ENCODE peak calls at places on chromosomes 5 and 9, in five cellular contexts. D is effector memory CD8-positive, alpha-beta T cell; C is T-helper 1 cell; Q is amniotic epithelial cell; B is RPMI7951. W is an unnamed sample.
A peak's percentile ranks its signal among the peaks of the same experiment; 100 is the strongest.

GRCh38 chr5:11334404-11334803 is 569.8 kb downstream of the CTNND2 start:
- DNase-seq in C (no peak), B (peak; percentile 5), D (no peak), Q (no peak), W (no peak)

GRCh38 chr5:1280177-1281037 is 14.5 kb downstream of the TERT start:
- DNase-seq in B (no peak), D (no peak), C (no peak), Q (no peak), W (no peak)

GRCh38 chr5:130747556-130747955 is 417.5 kb downstream of the HINT1 start:
- DNase-seq in C (no peak), B (no peak), Q (no peak), D (no peak), W (no peak)

GRCh38 chr5:101253096-101253495 is 350.0 kb upstream of the ST8SIA4 start:
- DNase-seq in B (no peak), D (no peak), Q (no peak), C (no peak), W (no peak)

GRCh38 chr5:84255318-84255717 is 129.4 kb downstream of the EDIL3 start:
- DNase-seq in C (no peak), B (peak; percentile 51), Q (peak; percentile 40), D (no peak), W (no peak)

GRCh38 chr9:96554801-96555566 is 64.7 kb downstream of the CDC14B start:
- DNase-seq in C (no peak), D (no peak), Q (peak; percentile 57), B (peak; percentile 72), W (no peak)

GRCh38 chr9:33458444-33458843 is 11.1 kb upstream of the AQP3 start:
- DNase-seq in D (peak; percentile 41), B (peak; percentile 61), C (peak; percentile 32), Q (peak; percentile 53), W (no peak)

GRCh38 chr5:129377504-129377903 is 82.6 kb upstream of the ADAMTS19 start:
- DNase-seq in D (no peak), C (no peak), Q (no peak), B (no peak), W (no peak)

GRCh38 chr5:8341416-8341815 is 472.5 kb downstream of the MTRR start:
- DNase-seq in D (no peak), C (no peak), B (no peak), Q (no peak), W (no peak)

GRCh38 chr9:95087659-95088242 is 229.8 kb downstream of the FANCC start:
- DNase-seq in Q (no peak), B (no peak), C (no peak), D (no peak), W (no peak)

GRCh38 chr9:87479801-87480201 is 17.9 kb upstream of the DAPK1 start:
- DNase-seq in D (no peak), C (no peak), B (peak; percentile 58), Q (peak; percentile 98), W (no peak)

GRCh38 chr5:173886157-173886556 is 2.0 kb upstream of the CPEB4 start:
- DNase-seq in D (no peak), C (no peak), B (no peak), Q (no peak), W (no peak)

GRCh38 chr5:172820046-172820767 is 13.8 kb upstream of the ERGIC1 start:
- DNase-seq in D (no peak), C (no peak), B (no peak), Q (no peak), W (peak; percentile 33)